ENCODE peak calls at places on chromosomes 2 and 18, in seven cellular contexts. X, E, T, A, B, Y and L are unnamed samples.

GRCh38 chr2:15177103-15177502 is 384.0 kb downstream of the NBAS start:
- DNase-seq in X (peak), E (peak), T (no peak), A (no peak), B (peak), Y (no peak), L (no peak)

GRCh38 chr2:10773841-10774341 is 38.7 kb downstream of the PDIA6 start:
- DNase-seq in X (no peak), E (no peak), T (no peak), A (no peak), B (no peak), Y (no peak), L (no peak)

GRCh38 chr2:23940976-23941605 is 828 bp downstream of the UBXN2A start:
- DNase-seq in X (no peak), E (no peak), T (no peak), A (no peak), B (no peak), Y (no peak), L (no peak)

GRCh38 chr18:55101458-55101824 is 142.2 kb upstream of the CCDC68 start:
- DNase-seq in X (no peak), E (no peak), T (no peak), A (no peak), B (no peak), Y (no peak), L (no peak)

GRCh38 chr2:240953426-240954425 is 44.7 kb upstream of the SNED1 start:
- DNase-seq in X (no peak), E (no peak), T (no peak), A (no peak), B (no peak), Y (peak), L (no peak)

GRCh38 chr2:120878970-120879369 is 143.3 kb downstream of the GLI2 start:
- DNase-seq in X (no peak), E (no peak), T (no peak), A (no peak), B (no peak), Y (no peak), L (no peak)

GRCh38 chr18:22285299-22286140 is 116.1 kb downstream of the GATA6 start:
- DNase-seq in X (no peak), E (no peak), T (peak), A (no peak), B (no peak), Y (no peak), L (no peak)

GRCh38 chr2:42125887-42126594 is 43.1 kb upstream of the EML4 start:
- DNase-seq in X (no peak), E (no peak), T (peak), A (no peak), B (no peak), Y (no peak), L (no peak)

GRCh38 chr2:112547333-112547732 is 5.1 kb downstream of the POLR1B start:
- DNase-seq in X (no peak), E (peak), T (no peak), A (no peak), B (no peak), Y (no peak), L (no peak)

GRCh38 chr2:31324000-31324633 is 90.2 kb downstream of the EHD3 start:
- DNase-seq in X (no peak), E (no peak), T (peak), A (no peak), B (no peak), Y (no peak), L (no peak)

GRCh38 chr2:28356095-28356911 is 36.4 kb upstream of the FOSL2 start:
- DNase-seq in X (no peak), E (peak), T (peak), A (no peak), B (no peak), Y (peak), L (peak)

GRCh38 chr18:37299471-37300304 is 265.9 kb downstream of the CELF4 start:
- DNase-seq in X (no peak), E (peak), T (peak), A (peak), B (no peak), Y (peak), L (peak)

GRCh38 chr2:36562973-36563532 is 34.9 kb downstream of the FEZ2 start:
- DNase-seq in X (no peak), E (no peak), T (peak), A (no peak), B (no peak), Y (no peak), L (no peak)

GRCh38 chr2:121778736-121779487 is 23.5 kb downstream of the TSN start:
- DNase-seq in X (no peak), E (no peak), T (no peak), A (no peak), B (no peak), Y (no peak), L (no peak)

GRCh38 chr2:43484323-43484930 is 111.4 kb downstream of the THADA start:
- DNase-seq in X (no peak), E (peak), T (peak), A (no peak), B (no peak), Y (no peak), L (peak)

GRCh38 chr2:215772003-215772402 is 241.3 kb downstream of the MREG start:
- DNase-seq in X (no peak), E (peak), T (no peak), A (no peak), B (no peak), Y (no peak), L (no peak)

GRCh38 chr18:23284629-23285028 is 149.3 kb downstream of the CABLES1 start:
- DNase-seq in X (no peak), E (no peak), T (no peak), A (no peak), B (no peak), Y (no peak), L (no peak)

GRCh38 chr18:62839874-62840713 is 124.8 kb downstream of the PHLPP1 start:
- DNase-seq in X (no peak), E (no peak), T (peak), A (no peak), B (no peak), Y (no peak), L (no peak)

GRCh38 chr2:191869781-191870180 is 22.9 kb upstream of the CAVIN2 start:
- DNase-seq in X (no peak), E (no peak), T (no peak), A (no peak), B (no peak), Y (no peak), L (no peak)